ENCODE peak calls at places on chromosomes 6 and 20, in ten cellular contexts. Z is NCI-H510A, I is ELR, N is SIG-M5, M is cardiac fibroblast, V is psoas muscle, D is neural crest cell, B is fibroblast of pulmonary artery, O is NB4, E is hypothalamus. Y is an unnamed sample.

GRCh38 chr20:3203315-3204123 is 963 bp downstream of the DDRGK1 start:
- DNase-seq in V (no peak), M (peak; percentile 25), B (no peak), Z (peak; percentile 58), I (peak; percentile 45), E (no peak), D (no peak), O (peak; percentile 45), N (no peak), Y (no peak)

GRCh38 chr20:2521369-2522305 is 12.9 kb upstream of the ZNF343 start:
- DNase-seq in I (peak; percentile 44), B (peak; percentile 61), E (no peak), V (no peak), Z (no peak), O (peak; percentile 68), D (peak; percentile 67), M (peak; percentile 63), N (no peak), Y (peak; percentile 9)

GRCh38 chr6:140544431-140544830 is 1170.0 kb upstream of the CITED2 start:
- DNase-seq in N (no peak), Z (no peak), O (no peak), D (no peak), B (no peak), V (no peak), E (no peak), M (no peak), I (no peak), Y (no peak)

GRCh38 chr20:1242530-1242929 is 16.7 kb downstream of the RAD21L1 start:
- DNase-seq in V (no peak), I (peak; percentile 96), M (peak; percentile 62), E (no peak), D (no peak), Z (no peak), O (no peak), B (peak; percentile 85), N (no peak), Y (peak; percentile 22)

GRCh38 chr20:54532573-54532972 is 57.2 kb downstream of the DOK5 start:
- DNase-seq in V (no peak), Z (no peak), D (no peak), B (no peak), E (no peak), N (no peak), O (no peak), I (no peak), M (no peak), Y (no peak)

GRCh38 chr6:169190144-169190584 is 63.5 kb downstream of the THBS2 start:
- DNase-seq in Z (no peak), B (peak; percentile 98), V (peak; percentile 85), E (no peak), N (no peak), D (no peak), M (peak; percentile 98), I (peak; percentile 16), O (no peak), Y (peak; percentile 82)

GRCh38 chr6:30194797-30195690 is 18.2 kb downstream of the TRIM26 start:
- DNase-seq in Z (no peak), E (no peak), B (no peak), V (no peak), M (no peak), N (no peak), I (peak; percentile 48), D (no peak), O (no peak), Y (no peak)

GRCh38 chr20:20024942-20025341 is 7.8 kb downstream of the NAA20 start:
- DNase-seq in Z (no peak), V (no peak), B (peak; percentile 17), O (no peak), I (no peak), M (no peak), D (no peak), E (no peak), N (no peak), Y (no peak)

GRCh38 chr6:151493495-151494234 is at the start of gene CCDC170:
- DNase-seq in Z (no peak), E (no peak), V (peak; percentile 66), I (peak; percentile 36), N (no peak), D (peak; percentile 40), M (peak; percentile 10), B (no peak), O (peak; percentile 69), Y (no peak)

GRCh38 chr6:84547341-84547794 is 217.0 kb downstream of the TBX18 start:
- DNase-seq in E (no peak), M (peak; percentile 36), O (no peak), D (no peak), N (no peak), V (no peak), B (no peak), I (no peak), Z (no peak), Y (no peak)

GRCh38 chr6:25942561-25943147 is 12.2 kb upstream of the SLC17A2 start:
- DNase-seq in M (peak; percentile 73), Z (no peak), N (no peak), D (no peak), I (peak; percentile 46), O (peak; percentile 69), E (no peak), V (no peak), B (peak; percentile 74), Y (no peak)

GRCh38 chr6:35485402-35485877 is 11.4 kb downstream of the TEAD3 start:
- DNase-seq in M (peak; percentile 60), D (no peak), O (no peak), N (no peak), I (peak; percentile 79), Z (peak; percentile 59), B (peak; percentile 56), V (peak; percentile 46), E (no peak), Y (no peak)

GRCh38 chr6:163253556-163254213 is 160.8 kb upstream of the QKI start:
- DNase-seq in I (no peak), E (no peak), D (no peak), Z (no peak), B (no peak), M (no peak), O (no peak), N (no peak), V (no peak), Y (no peak)

GRCh38 chr6:13404115-13404891 is 76.0 kb upstream of the TBC1D7 start:
- DNase-seq in E (no peak), Z (no peak), N (peak; percentile 24), V (no peak), M (peak; percentile 75), D (no peak), B (peak; percentile 79), O (peak; percentile 92), I (peak; percentile 67), Y (peak; percentile 64)